ENCODE peak calls at places on chromosomes 3 and 15, in nine cellular contexts. One of them, this sample, is unnamed.

GRCh38 chr15:55007561-55007960 is 189.2 kb downstream of the RSL24D1 start:
- DNase-seq in HuH-7: no peak
- DNase-seq in Caco-2: no peak
- DNase-seq in KG1: no peak
- DNase-seq in erythroblast: no peak
- DNase-seq in stimulated activated CD4-positive, alpha-beta T cell treated with anti-CD3 and anti-CD28 coated beads, TNF-alpha, amount 100 ng/mL, for 48 hours: no peak
- DNase-seq in HCT116: no peak
- DNase-seq in activated T-cell treated with anti-CD3 and anti-CD28 coated beads, Interleukin-2, amount 50 U/mL, for 4 hours: no peak
- DNase-seq in NCI-H1105: no peak
- DNase-seq in this sample: no peak

GRCh38 chr3:155412856-155413255 is 119.4 kb upstream of the STRIT1 start:
- DNase-seq in HCT116: no peak
- DNase-seq in stimulated activated CD4-positive, alpha-beta T cell treated with anti-CD3 and anti-CD28 coated beads, TNF-alpha, amount 100 ng/mL, for 48 hours: no peak
- DNase-seq in activated T-cell treated with anti-CD3 and anti-CD28 coated beads, Interleukin-2, amount 50 U/mL, for 4 hours: no peak
- DNase-seq in KG1: no peak
- DNase-seq in NCI-H1105: no peak
- DNase-seq in erythroblast: peak; percentile 47
- DNase-seq in HuH-7: peak; percentile 14
- DNase-seq in Caco-2: peak; percentile 69
- DNase-seq in this sample: no peak

GRCh38 chr15:74725845-74726773 is 781 bp upstream of the CYP1A1 start:
- DNase-seq in activated T-cell treated with anti-CD3 and anti-CD28 coated beads, Interleukin-2, amount 50 U/mL, for 4 hours: peak; percentile 40
- DNase-seq in HuH-7: peak; percentile 89
- DNase-seq in KG1: no peak
- DNase-seq in NCI-H1105: peak; percentile 19
- DNase-seq in HCT116: no peak
- DNase-seq in Caco-2: peak; percentile 89
- DNase-seq in erythroblast: no peak
- DNase-seq in stimulated activated CD4-positive, alpha-beta T cell treated with anti-CD3 and anti-CD28 coated beads, TNF-alpha, amount 100 ng/mL, for 48 hours: peak; percentile 16
- DNase-seq in this sample: peak; percentile 53

GRCh38 chr15:65132841-65133549 is 613 bp downstream of the PDCD7 start:
- DNase-seq in KG1: no peak
- DNase-seq in stimulated activated CD4-positive, alpha-beta T cell treated with anti-CD3 and anti-CD28 coated beads, TNF-alpha, amount 100 ng/mL, for 48 hours: no peak
- DNase-seq in Caco-2: peak; percentile 58
- DNase-seq in erythroblast: peak; percentile 81
- DNase-seq in NCI-H1105: no peak
- DNase-seq in activated T-cell treated with anti-CD3 and anti-CD28 coated beads, Interleukin-2, amount 50 U/mL, for 4 hours: no peak
- DNase-seq in HCT116: no peak
- DNase-seq in HuH-7: peak; percentile 73
- DNase-seq in this sample: peak; percentile 66

GRCh38 chr3:127454968-127455367 is 135.6 kb downstream of the TPRA1 start:
- DNase-seq in Caco-2: no peak
- DNase-seq in stimulated activated CD4-positive, alpha-beta T cell treated with anti-CD3 and anti-CD28 coated beads, TNF-alpha, amount 100 ng/mL, for 48 hours: no peak
- DNase-seq in erythroblast: no peak
- DNase-seq in HuH-7: no peak
- DNase-seq in KG1: no peak
- DNase-seq in activated T-cell treated with anti-CD3 and anti-CD28 coated beads, Interleukin-2, amount 50 U/mL, for 4 hours: no peak
- DNase-seq in NCI-H1105: no peak
- DNase-seq in HCT116: no peak
- DNase-seq in this sample: no peak

GRCh38 chr3:148992027-148992634 is 791 bp downstream of the GYG1 start:
- DNase-seq in HuH-7: peak; percentile 20
- DNase-seq in stimulated activated CD4-positive, alpha-beta T cell treated with anti-CD3 and anti-CD28 coated beads, TNF-alpha, amount 100 ng/mL, for 48 hours: no peak
- DNase-seq in NCI-H1105: peak; percentile 22
- DNase-seq in activated T-cell treated with anti-CD3 and anti-CD28 coated beads, Interleukin-2, amount 50 U/mL, for 4 hours: no peak
- DNase-seq in HCT116: no peak
- DNase-seq in KG1: peak; percentile 45
- DNase-seq in erythroblast: peak; percentile 58
- DNase-seq in Caco-2: peak; percentile 51
- DNase-seq in this sample: peak; percentile 54

GRCh38 chr3:4083225-4084015 is 219.7 kb upstream of the SETMAR start:
- DNase-seq in HCT116: no peak
- DNase-seq in HuH-7: no peak
- DNase-seq in NCI-H1105: no peak
- DNase-seq in stimulated activated CD4-positive, alpha-beta T cell treated with anti-CD3 and anti-CD28 coated beads, TNF-alpha, amount 100 ng/mL, for 48 hours: no peak
- DNase-seq in erythroblast: peak; percentile 2
- DNase-seq in KG1: no peak
- DNase-seq in activated T-cell treated with anti-CD3 and anti-CD28 coated beads, Interleukin-2, amount 50 U/mL, for 4 hours: no peak
- DNase-seq in Caco-2: no peak
- DNase-seq in this sample: no peak

GRCh38 chr3:187016639-187017345 is 86.5 kb downstream of the ST6GAL1 start:
- DNase-seq in KG1: no peak
- DNase-seq in activated T-cell treated with anti-CD3 and anti-CD28 coated beads, Interleukin-2, amount 50 U/mL, for 4 hours: no peak
- DNase-seq in Caco-2: no peak
- DNase-seq in HCT116: no peak
- DNase-seq in NCI-H1105: no peak
- DNase-seq in erythroblast: no peak
- DNase-seq in stimulated activated CD4-positive, alpha-beta T cell treated with anti-CD3 and anti-CD28 coated beads, TNF-alpha, amount 100 ng/mL, for 48 hours: no peak
- DNase-seq in HuH-7: peak; percentile 64
- DNase-seq in this sample: no peak

GRCh38 chr3:59685432-59685831 is 635.6 kb upstream of the CFAP20DC start:
- DNase-seq in stimulated activated CD4-positive, alpha-beta T cell treated with anti-CD3 and anti-CD28 coated beads, TNF-alpha, amount 100 ng/mL, for 48 hours: no peak
- DNase-seq in HuH-7: no peak
- DNase-seq in KG1: no peak
- DNase-seq in Caco-2: no peak
- DNase-seq in erythroblast: no peak
- DNase-seq in NCI-H1105: no peak
- DNase-seq in HCT116: no peak
- DNase-seq in activated T-cell treated with anti-CD3 and anti-CD28 coated beads, Interleukin-2, amount 50 U/mL, for 4 hours: no peak
- DNase-seq in this sample: no peak

GRCh38 chr3:197829397-197830045 is 38.5 kb downstream of the LRCH3 start:
- DNase-seq in erythroblast: no peak
- DNase-seq in KG1: no peak
- DNase-seq in Caco-2: no peak
- DNase-seq in activated T-cell treated with anti-CD3 and anti-CD28 coated beads, Interleukin-2, amount 50 U/mL, for 4 hours: no peak
- DNase-seq in HCT116: no peak
- DNase-seq in HuH-7: no peak
- DNase-seq in NCI-H1105: no peak
- DNase-seq in stimulated activated CD4-positive, alpha-beta T cell treated with anti-CD3 and anti-CD28 coated beads, TNF-alpha, amount 100 ng/mL, for 48 hours: no peak
- DNase-seq in this sample: no peak

GRCh38 chr3:134029256-134029733 is 430 bp downstream of the SLCO2A1 start:
- DNase-seq in KG1: no peak
- DNase-seq in HuH-7: peak; percentile 30
- DNase-seq in Caco-2: no peak
- DNase-seq in erythroblast: no peak
- DNase-seq in HCT116: no peak
- DNase-seq in stimulated activated CD4-positive, alpha-beta T cell treated with anti-CD3 and anti-CD28 coated beads, TNF-alpha, amount 100 ng/mL, for 48 hours: no peak
- DNase-seq in activated T-cell treated with anti-CD3 and anti-CD28 coated beads, Interleukin-2, amount 50 U/mL, for 4 hours: no peak
- DNase-seq in NCI-H1105: peak; percentile 36
- DNase-seq in this sample: no peak

GRCh38 chr3:171783626-171784025 is 26.7 kb downstream of the PLD1 start:
- DNase-seq in NCI-H1105: no peak
- DNase-seq in stimulated activated CD4-positive, alpha-beta T cell treated with anti-CD3 and anti-CD28 coated beads, TNF-alpha, amount 100 ng/mL, for 48 hours: no peak
- DNase-seq in KG1: no peak
- DNase-seq in activated T-cell treated with anti-CD3 and anti-CD28 coated beads, Interleukin-2, amount 50 U/mL, for 4 hours: no peak
- DNase-seq in Caco-2: no peak
- DNase-seq in HuH-7: no peak
- DNase-seq in erythroblast: no peak
- DNase-seq in HCT116: no peak
- DNase-seq in this sample: no peak

GRCh38 chr3:16719426-16719825 is 114.2 kb upstream of the DAZL start:
- DNase-seq in Caco-2: no peak
- DNase-seq in activated T-cell treated with anti-CD3 and anti-CD28 coated beads, Interleukin-2, amount 50 U/mL, for 4 hours: no peak
- DNase-seq in stimulated activated CD4-positive, alpha-beta T cell treated with anti-CD3 and anti-CD28 coated beads, TNF-alpha, amount 100 ng/mL, for 48 hours: no peak
- DNase-seq in HCT116: no peak
- DNase-seq in NCI-H1105: no peak
- DNase-seq in erythroblast: no peak
- DNase-seq in HuH-7: no peak
- DNase-seq in KG1: no peak
- DNase-seq in this sample: no peak